ENCODE peak calls at places on chromosomes 12 and 14, in four cellular contexts. B, Y, U and A are unnamed samples.

GRCh38 chr12:2691340-2692111 is 103.2 kb upstream of the FKBP4 start:
- DNase-seq in B (peak; percentile 15), U (no peak), Y (no peak), A (no peak)

GRCh38 chr12:19802915-19803314 is 363.6 kb downstream of the AEBP2 start:
- DNase-seq in B (no peak), Y (no peak), U (no peak), A (no peak)

GRCh38 chr14:90781876-90782275 is 34.4 kb downstream of the TTC7B start:
- DNase-seq in U (no peak), Y (no peak), B (no peak), A (no peak)

GRCh38 chr12:58148405-58148804 is 207.0 kb downstream of the ATP23 start:
- DNase-seq in Y (no peak), U (no peak), B (no peak), A (peak; percentile 68)

GRCh38 chr12:26434299-26434915 is 239.0 kb downstream of the SSPN start:
- DNase-seq in B (no peak), Y (peak; percentile 54), U (peak; percentile 48), A (peak; percentile 57)

GRCh38 chr12:75660805-75661404 is 149.5 kb upstream of the KRR1 start:
- DNase-seq in Y (no peak), U (no peak), B (no peak), A (peak; percentile 45)

GRCh38 chr12:55727643-55728184 is 1.1 kb downstream of the CD63 start:
- DNase-seq in U (no peak), B (no peak), Y (peak; percentile 70), A (peak; percentile 46)

GRCh38 chr12:88417531-88417930 is 162.7 kb downstream of the KITLG start:
- DNase-seq in B (no peak), U (no peak), Y (no peak), A (no peak)

GRCh38 chr12:105721915-105722314 is 391.4 kb downstream of the C12orf75 start:
- DNase-seq in U (no peak), B (no peak), Y (no peak), A (no peak)

GRCh38 chr12:16359512-16360491 is 12.4 kb downstream of the MGST1 start:
- DNase-seq in U (peak; percentile 56), Y (peak; percentile 31), B (no peak), A (peak; percentile 41)

GRCh38 chr14:101595887-101596721 is 34.8 kb downstream of the DIO3 start:
- DNase-seq in B (no peak), U (no peak), Y (no peak), A (no peak)

GRCh38 chr12:123267991-123268843 is 3.4 kb downstream of the CDK2AP1 start:
- DNase-seq in U (no peak), Y (no peak), B (no peak), A (no peak)

GRCh38 chr12:87120440-87120839 is 864.2 kb upstream of the MGAT4C start:
- DNase-seq in Y (no peak), B (no peak), U (peak; percentile 0), A (peak; percentile 31)

GRCh38 chr12:39587247-39587646 is 32.4 kb downstream of the ABCD2 start:
- DNase-seq in U (no peak), B (no peak), Y (no peak), A (no peak)

GRCh38 chr12:118302053-118302452 is 70.7 kb downstream of the TAOK3 start:
- DNase-seq in Y (no peak), B (no peak), U (no peak), A (no peak)

GRCh38 chr12:116525418-116526001 is 33.7 kb upstream of the MAP1LC3B2 start:
- DNase-seq in U (no peak), B (no peak), Y (no peak), A (peak; percentile 87)

GRCh38 chr12:115930336-115930735 is 347.2 kb downstream of the MED13L start:
- DNase-seq in U (no peak), Y (no peak), B (no peak), A (no peak)

GRCh38 chr12:52076811-52077210 is 2.7 kb upstream of the SMIM41 start:
- DNase-seq in Y (no peak), U (no peak), B (no peak), A (no peak)

GRCh38 chr14:97196336-97196735 is 399.2 kb downstream of the VRK1 start:
- DNase-seq in Y (no peak), U (no peak), B (no peak), A (no peak)

GRCh38 chr12:70638639-70639349 is 1.6 kb upstream of the PTPRB start:
- DNase-seq in U (no peak), B (no peak), Y (peak; percentile 11), A (no peak)

GRCh38 chr14:89658977-89659670 is 242.1 kb upstream of the FOXN3 start:
- DNase-seq in Y (no peak), B (no peak), U (no peak), A (no peak)

GRCh38 chr12:77047341-77048202 is 17.8 kb downstream of the E2F7 start:
- DNase-seq in Y (no peak), B (no peak), U (no peak), A (no peak)

GRCh38 chr12:1916396-1917171 is 1.9 kb downstream of the CACNA2D4 start:
- DNase-seq in B (no peak), U (no peak), Y (peak; percentile 58), A (no peak)

GRCh38 chr12:726281-727140 is 25.9 kb upstream of the WNK1 start:
- DNase-seq in Y (no peak), B (no peak), U (peak; percentile 19), A (peak; percentile 21)

GRCh38 chr14:104856869-104857860 is 7.9 kb upstream of the CEP170B start:
- DNase-seq in U (no peak), B (no peak), Y (no peak), A (no peak)

GRCh38 chr14:80621701-80622100 is 319.8 kb downstream of the CEP128 start:
- DNase-seq in U (peak; percentile 5), Y (no peak), B (no peak), A (no peak)

GRCh38 chr12:107318554-107318803 is 225.1 kb upstream of the CRY1 start:
- DNase-seq in B (no peak), Y (no peak), U (no peak), A (no peak)

GRCh38 chr12:113119980-113120669 is 15.4 kb downstream of the RASAL1 start:
- DNase-seq in B (no peak), Y (no peak), U (no peak), A (peak; percentile 35)

GRCh38 chr14:106309423-106309822 is 783.0 kb downstream of the TMEM121 start:
- DNase-seq in Y (no peak), U (no peak), B (peak; percentile 12), A (no peak)

DNA sequence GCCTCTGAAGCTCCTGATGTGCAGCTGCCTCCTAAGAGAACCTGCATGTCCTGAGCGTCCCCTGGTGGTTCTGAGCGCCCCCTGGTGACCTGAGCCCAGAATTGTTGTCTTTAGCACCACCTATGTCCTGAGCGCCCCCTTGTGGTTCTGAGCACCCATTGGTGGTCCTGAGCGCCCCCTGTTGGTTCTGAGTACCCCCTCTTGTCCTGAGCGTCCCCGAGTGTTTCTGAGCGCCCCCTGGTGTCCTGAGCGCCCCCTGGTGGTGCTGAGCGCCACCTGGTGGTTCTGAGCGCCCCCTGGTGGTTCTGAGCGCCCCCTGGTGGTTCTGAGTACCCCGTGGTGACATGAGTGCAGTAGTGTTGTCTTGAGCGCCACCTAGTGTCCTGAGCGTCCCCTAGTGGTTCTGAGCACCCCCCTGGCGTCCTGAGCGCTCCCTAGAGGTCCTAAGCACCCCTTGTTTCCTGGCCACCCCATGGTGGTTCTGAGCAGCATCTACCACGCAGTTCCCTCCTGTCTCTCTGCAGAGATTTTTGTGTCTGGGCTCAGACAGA is 782.5 kb downstream of the TMEM121 start:
- DNase-seq in Y (peak; percentile 37), B (peak; percentile 83), U (peak; percentile 35), A (peak; percentile 74)
- TF ChIP-seq CHD4 in Y (no peak), B (no peak), U (peak; percentile 61), A (no peak)

GRCh38 chr14:51552768-51553426 is 98.8 kb upstream of the FRMD6 start:
- DNase-seq in Y (no peak), B (no peak), U (no peak), A (no peak)
- TF ChIP-seq CHD4 in Y (no peak), B (no peak), U (no peak), A (no peak)

GRCh38 chr14:77603654-77604270 is 12.7 kb downstream of the SPTLC2 start:
- DNase-seq in U (peak; percentile 24), B (no peak), Y (peak; percentile 19), A (peak; percentile 53)
- TF ChIP-seq CHD4 in U (no peak), B (no peak), Y (no peak), A (no peak)

DNA sequence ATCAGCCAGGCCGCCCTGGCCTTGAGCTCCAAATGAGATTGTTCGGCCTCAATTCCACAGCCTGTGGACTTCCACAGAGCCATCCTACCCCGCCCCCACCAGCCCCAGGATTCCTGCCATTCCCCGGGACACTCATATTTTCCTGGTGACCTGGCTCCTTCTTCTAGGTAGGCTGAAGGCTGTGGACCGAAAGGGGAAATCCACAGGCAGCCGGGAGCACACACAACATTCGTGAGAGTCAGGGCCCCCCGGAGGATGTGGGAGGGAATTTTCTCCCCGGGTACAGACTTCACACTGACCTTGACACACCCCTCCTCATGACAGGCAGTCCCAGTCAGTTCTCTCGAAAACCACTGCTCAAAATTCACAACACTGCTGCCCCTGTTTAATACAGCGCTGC is 39.9 kb downstream of the RIN3 start:
- DNase-seq in U (no peak), Y (no peak), B (no peak), A (peak; percentile 20)
- TF ChIP-seq CHD4 in U (no peak), Y (no peak), B (no peak), A (no peak)

GRCh38 chr12:6915023-6915788 is 826 bp downstream of the ENO2 start:
- DNase-seq in B (no peak), U (no peak), Y (peak; percentile 70), A (peak; percentile 65)
- TF ChIP-seq CHD4 in B (no peak), U (no peak), Y (no peak), A (no peak)

DNA sequence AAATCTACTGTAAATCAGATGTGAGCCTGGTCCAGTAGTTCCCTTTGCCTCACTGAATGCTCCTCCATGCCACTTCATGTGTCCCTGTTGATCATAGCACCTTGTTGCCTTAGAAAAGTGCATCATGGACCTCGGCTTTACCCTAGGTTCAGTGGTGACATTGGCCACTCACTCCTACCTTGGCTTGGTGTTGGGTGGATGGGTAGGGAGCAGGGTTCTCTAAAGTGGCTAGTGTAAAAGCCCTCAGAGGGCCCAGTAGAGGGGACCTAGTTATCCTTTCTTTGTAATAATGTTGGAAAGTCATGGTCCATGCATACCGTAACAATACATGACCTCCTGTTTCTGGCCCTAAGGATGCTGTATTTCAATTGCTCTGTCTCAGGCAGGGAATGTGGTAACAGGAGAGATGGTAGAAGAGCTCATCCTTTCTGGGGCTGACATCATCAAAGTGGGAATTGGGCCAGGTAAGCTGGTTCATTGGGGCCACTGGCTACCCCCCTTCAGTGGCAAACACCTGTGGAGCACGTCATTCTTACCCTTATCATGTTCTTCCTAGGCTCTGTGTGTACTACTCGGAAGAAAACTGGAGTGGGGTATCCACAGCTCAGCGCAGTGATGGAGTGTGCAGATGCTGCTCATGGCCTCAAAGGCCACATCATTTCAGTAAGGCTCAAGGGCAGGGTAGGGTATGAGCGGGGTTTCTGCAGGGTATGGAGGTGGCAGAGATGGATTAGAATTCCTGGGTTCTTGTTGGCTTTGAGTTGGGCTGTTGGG is 4.1 kb downstream of the GMPR2 start:
- DNase-seq in U (no peak), Y (no peak), B (no peak), A (no peak)
- TF ChIP-seq CHD4 in U (no peak), Y (no peak), B (no peak), A (no peak)

DNA sequence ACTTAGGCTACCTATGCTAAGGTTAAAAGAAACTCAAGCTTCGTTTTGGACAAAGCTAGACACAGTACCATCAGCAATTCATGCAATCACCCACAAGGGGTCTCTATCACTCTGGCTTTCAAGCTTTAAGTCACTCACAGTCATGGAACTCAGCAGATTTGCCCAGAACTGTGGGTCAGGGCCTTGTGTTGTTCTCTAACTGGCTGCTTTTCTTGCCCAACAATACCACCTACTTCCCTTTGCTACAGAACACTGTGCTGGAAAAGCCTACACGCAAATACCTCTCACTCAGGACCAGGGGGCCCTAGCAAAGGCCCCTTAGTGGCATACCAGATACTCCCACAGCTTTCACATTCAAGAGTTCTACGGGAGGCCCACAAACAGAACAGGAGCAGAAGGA is 9.1 kb downstream of the NEMP1 start:
- DNase-seq in Y (peak; percentile 52), B (no peak), U (peak; percentile 81), A (peak; percentile 86)
- TF ChIP-seq CHD4 in Y (no peak), B (no peak), U (no peak), A (no peak)